ENCODE peak calls at places on chromosome 19, in nine cellular contexts. W is substantia nigra, A is body of pancreas, J is breast epithelium, S is pancreas, B is tibial artery, X is uterus, N is adrenal gland, D is hepatocyte. I is an unnamed sample.

GRCh38 chr19:10036601-10037071 is 23.4 kb downstream of the RDH8 start:
- DNase-seq in N (no peak), S (no peak), J (no peak), D (peak), X (no peak), B (no peak), W (no peak), A (peak), I (no peak)

GRCh38 chr19:8973501-8974091 is 36.6 kb downstream of the MUC16 start:
- DNase-seq in N (no peak), D (peak), A (no peak), B (no peak), X (no peak), S (no peak), W (no peak), J (no peak), I (no peak)

GRCh38 chr19:45863840-45864628 is at the start of gene FOXA3:
- DNase-seq in A (peak), N (peak), W (peak), X (peak), S (peak), B (no peak), D (peak), J (no peak), I (peak)

GRCh38 chr19:9306443-9306842 is 3.2 kb downstream of the ZNF699 start:
- DNase-seq in B (no peak), J (no peak), S (no peak), A (no peak), X (no peak), W (no peak), N (no peak), D (no peak), I (no peak)

GRCh38 chr19:51417107-51417806 is at the start of gene SIGLEC10:
- DNase-seq in B (peak), W (peak), D (no peak), A (no peak), J (no peak), N (no peak), S (no peak), X (no peak), I (no peak)

GRCh38 chr19:4066682-4067395 is at the start of gene ZBTB7A:
- DNase-seq in X (peak), J (peak), B (peak), A (peak), D (peak), N (peak), W (peak), S (peak), I (peak)

GRCh38 chr19:6402058-6402457 is 9.1 kb upstream of the GTF2F1 start:
- DNase-seq in X (no peak), W (no peak), S (no peak), B (no peak), N (no peak), J (no peak), D (no peak), A (no peak), I (no peak)

GRCh38 chr19:2537544-2537943 is 61.6 kb downstream of the GADD45B start:
- DNase-seq in J (no peak), B (no peak), W (no peak), X (no peak), D (no peak), S (no peak), A (no peak), N (no peak), I (no peak)

GRCh38 chr19:10390652-10391286 is 10.4 kb upstream of the TYK2 start:
- DNase-seq in W (peak), N (peak), J (peak), X (peak), A (peak), D (peak), S (peak), B (peak), I (peak)

GRCh38 chr19:28393574-28394336 is 819.2 kb downstream of the UQCRFS1 start:
- DNase-seq in S (no peak), X (no peak), A (no peak), W (no peak), D (no peak), N (no peak), J (no peak), B (no peak), I (no peak)

GRCh38 chr19:10514211-10515145 is 2.8 kb downstream of the S1PR5 start:
- DNase-seq in J (no peak), S (no peak), X (no peak), A (no peak), W (no peak), B (no peak), N (no peak), D (peak), I (no peak)

GRCh38 chr19:49339364-49340068 is 4.3 kb downstream of the CD37 start:
- DNase-seq in N (peak), X (peak), J (peak), S (peak), D (peak), A (peak), W (peak), B (peak), I (peak)

GRCh38 chr19:43755256-43755801 is 567 bp upstream of the SMG9 start:
- DNase-seq in D (peak), N (peak), W (peak), X (peak), A (peak), B (peak), S (peak), J (peak), I (peak)

GRCh38 chr19:42360787-42361544 is 29.1 kb downstream of the CNFN start:
- DNase-seq in A (no peak), J (no peak), B (no peak), X (no peak), N (no peak), D (no peak), S (no peak), W (no peak), I (no peak)

GRCh38 chr19:4120531-4120930 is 3.4 kb downstream of the MAP2K2 start:
- DNase-seq in B (no peak), X (no peak), S (no peak), N (no peak), J (no peak), A (no peak), D (no peak), W (no peak), I (no peak)

GRCh38 chr19:11264452-11265176 is 2.3 kb upstream of the DOCK6 start:
- DNase-seq in N (no peak), D (peak), X (no peak), A (peak), W (no peak), B (no peak), S (no peak), J (peak), I (no peak)

GRCh38 chr19:57338798-57339378 is 12.2 kb upstream of the ZNF304 start:
- DNase-seq in J (no peak), N (no peak), B (no peak), A (no peak), W (no peak), D (no peak), X (no peak), S (no peak), I (no peak)

GRCh38 chr19:13833330-13834265 is 38.4 kb downstream of the ZSWIM4 start:
- DNase-seq in W (peak), J (peak), X (peak), N (peak), S (peak), A (peak), B (peak), D (peak), I (peak)

GRCh38 chr19:15900504-15900903 is 2.6 kb upstream of the CYP4F2 start:
- DNase-seq in B (no peak), A (no peak), X (no peak), J (no peak), D (no peak), W (no peak), S (no peak), N (no peak), I (no peak)

GRCh38 chr19:3057275-3057714 is 5.0 kb downstream of the TLE5 start:
- DNase-seq in A (peak), X (peak), W (peak), N (peak), B (peak), D (peak), S (peak), J (peak), I (peak)

GRCh38 chr19:8504171-8504570 is 1.7 kb upstream of the PRAM1 start:
- DNase-seq in J (no peak), X (no peak), W (no peak), D (no peak), N (no peak), S (no peak), B (no peak), A (no peak), I (no peak)

GRCh38 chr19:54209058-54209747 is 8.5 kb downstream of the RPS9 start:
- DNase-seq in A (no peak), B (no peak), D (peak), N (peak), X (no peak), W (peak), S (no peak), J (no peak), I (peak)

GRCh38 chr19:33206261-33207039 is 12.3 kb downstream of the LRP3 start:
- DNase-seq in W (no peak), X (no peak), B (no peak), S (no peak), N (no peak), A (no peak), D (no peak), J (no peak), I (no peak)

DNA sequence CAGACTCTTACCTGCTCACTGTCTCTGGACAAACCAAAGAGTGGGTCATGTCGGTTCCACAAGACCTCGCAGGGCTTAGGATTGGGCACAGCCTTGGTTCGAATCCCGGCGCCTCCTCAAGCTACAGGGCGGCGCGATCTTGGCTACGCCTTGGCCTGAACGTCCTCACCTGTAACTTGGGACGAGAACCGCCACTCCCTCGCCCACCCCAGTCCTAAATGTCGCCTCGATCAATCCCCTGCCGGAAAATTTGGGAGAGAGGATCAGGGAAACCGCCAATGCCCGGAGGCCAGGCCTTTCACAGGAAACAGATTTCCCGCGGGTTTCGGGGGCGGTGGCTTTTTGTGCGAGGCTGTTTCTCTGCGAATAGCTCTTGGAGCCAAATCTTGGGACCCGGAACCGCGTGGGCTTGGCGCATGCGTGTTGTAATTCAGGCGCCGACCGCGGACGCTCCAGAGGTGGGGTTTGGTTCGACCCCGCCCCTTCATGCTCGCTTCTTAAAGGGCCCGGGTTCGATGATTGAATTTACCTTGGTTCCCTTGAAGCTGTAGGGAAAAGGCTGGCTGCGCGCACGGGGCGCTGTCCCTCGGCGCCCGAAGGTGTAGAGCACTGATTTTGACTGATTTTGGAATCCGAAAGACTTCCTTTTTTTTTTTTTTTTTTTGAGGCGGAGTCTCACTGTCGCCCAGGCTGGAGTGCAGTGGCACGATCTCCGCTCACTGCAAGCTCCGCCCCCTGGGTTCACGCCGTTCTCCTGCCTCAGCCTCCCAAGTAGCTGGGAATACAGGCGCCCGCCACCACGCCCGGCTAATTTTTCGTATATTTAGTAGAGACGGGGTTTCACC is at the start of gene NR2C2AP:
- DNase-seq in A (peak), X (peak), D (peak), B (peak), N (peak), J (peak), S (peak), W (peak), I (peak)
- H3K27ac ChIP-seq in A (peak), X (peak), D (peak), B (peak), N (peak), J (peak), S (peak), W (peak), I (peak)

GRCh38 chr19:55287361-55288079 is 3.7 kb downstream of the BRSK1 start:
- DNase-seq in D (no peak), N (no peak), B (no peak), S (no peak), W (peak), J (no peak), A (no peak), X (no peak), I (peak)

GRCh38 chr19:55289117-55289796 is 5.5 kb downstream of the BRSK1 start:
- DNase-seq in B (no peak), X (no peak), S (no peak), J (no peak), A (no peak), D (no peak), W (no peak), N (no peak), I (no peak)

GRCh38 chr19:55284405-55285058 is 735 bp downstream of the BRSK1 start:
- DNase-seq in X (no peak), B (no peak), D (no peak), N (no peak), A (no peak), W (no peak), S (no peak), J (no peak), I (no peak)

GRCh38 chr19:55283548-55284393 is at the start of gene BRSK1:
- DNase-seq in N (peak), A (peak), S (no peak), X (peak), B (no peak), W (peak), D (peak), J (no peak), I (peak)

GRCh38 chr19:55285225-55285890 is 1.6 kb downstream of the BRSK1 start:
- DNase-seq in W (peak), J (no peak), X (no peak), B (no peak), N (no peak), D (no peak), A (no peak), S (no peak), I (no peak)
- H3K27ac ChIP-seq in W (peak), J (peak), X (peak), B (no peak), N (no peak), D (peak), A (no peak), S (no peak), I (peak)

DNA sequence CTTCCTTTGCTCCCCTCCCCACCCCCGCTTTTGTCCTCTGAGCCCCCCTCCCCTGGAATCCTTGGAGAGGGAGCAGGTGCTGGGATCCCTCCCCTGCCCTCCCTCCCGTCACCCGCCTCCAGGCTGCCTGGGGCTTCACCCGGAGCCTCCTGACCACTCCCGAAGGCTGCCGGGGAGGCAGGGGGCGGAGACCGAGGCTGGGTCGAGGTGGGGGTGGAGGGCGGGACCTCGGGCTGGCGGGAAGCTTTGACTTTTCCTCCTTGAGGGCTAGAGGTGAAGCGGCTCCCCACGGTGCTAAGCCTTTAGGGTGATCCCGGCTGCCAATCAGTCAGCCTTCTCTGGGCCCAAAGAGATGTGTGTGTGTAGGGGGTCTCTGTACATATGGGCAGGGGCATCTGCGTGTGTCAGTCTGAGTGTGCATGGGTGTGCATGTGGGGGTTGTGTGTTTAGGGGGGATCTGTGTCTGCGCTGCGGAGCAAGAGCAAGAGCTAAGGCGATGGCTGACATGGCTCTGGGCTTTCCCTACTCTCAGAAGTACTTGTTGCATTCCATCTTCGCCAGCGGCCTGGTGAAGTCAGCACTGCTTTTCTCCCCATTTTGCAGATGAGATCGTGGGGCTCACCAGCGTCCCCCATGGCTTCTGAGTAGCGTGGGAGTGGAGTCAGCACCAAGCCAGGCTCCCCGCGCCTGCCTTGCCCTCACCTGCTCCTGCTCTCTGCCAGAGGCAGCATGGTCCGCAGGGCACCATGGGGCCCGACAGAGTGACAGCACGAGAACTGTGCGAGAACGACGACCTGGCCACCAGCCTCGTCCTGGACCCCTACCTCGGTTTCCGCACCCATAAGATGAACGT is 1.7 kb downstream of the KMT5C start:
- DNase-seq in N (peak), W (peak), D (peak), S (peak), A (peak), X (peak), J (peak), B (peak), I (peak)
- H3K27ac ChIP-seq in N (no peak), W (peak), D (peak), S (no peak), A (no peak), X (peak), J (peak), B (peak), I (no peak)

GRCh38 chr19:21321134-21321533 is 8.1 kb downstream of the ZNF708 start:
- DNase-seq in W (no peak), S (no peak), N (no peak), D (no peak), X (no peak), B (no peak), A (no peak), J (no peak), I (no peak)

GRCh38 chr19:21321996-21322395 is 7.2 kb downstream of the ZNF708 start:
- DNase-seq in S (no peak), W (no peak), X (no peak), A (no peak), D (no peak), N (no peak), B (no peak), J (no peak), I (no peak)

GRCh38 chr19:21323000-21323399 is 6.2 kb downstream of the ZNF708 start:
- DNase-seq in X (no peak), A (no peak), J (no peak), W (no peak), B (no peak), N (no peak), D (no peak), S (no peak), I (no peak)

GRCh38 chr19:21326169-21326568 is 3.0 kb downstream of the ZNF708 start:
- DNase-seq in X (no peak), N (no peak), D (no peak), A (no peak), J (no peak), B (no peak), S (no peak), W (no peak), I (no peak)

GRCh38 chr19:21322528-21322927 is 6.7 kb downstream of the ZNF708 start:
- DNase-seq in D (no peak), W (peak), N (peak), A (no peak), J (peak), S (no peak), X (peak), B (no peak), I (no peak)
- H3K27ac ChIP-seq in D (no peak), W (peak), N (peak), A (no peak), J (peak), S (peak), X (peak), B (no peak), I (peak)

DNA sequence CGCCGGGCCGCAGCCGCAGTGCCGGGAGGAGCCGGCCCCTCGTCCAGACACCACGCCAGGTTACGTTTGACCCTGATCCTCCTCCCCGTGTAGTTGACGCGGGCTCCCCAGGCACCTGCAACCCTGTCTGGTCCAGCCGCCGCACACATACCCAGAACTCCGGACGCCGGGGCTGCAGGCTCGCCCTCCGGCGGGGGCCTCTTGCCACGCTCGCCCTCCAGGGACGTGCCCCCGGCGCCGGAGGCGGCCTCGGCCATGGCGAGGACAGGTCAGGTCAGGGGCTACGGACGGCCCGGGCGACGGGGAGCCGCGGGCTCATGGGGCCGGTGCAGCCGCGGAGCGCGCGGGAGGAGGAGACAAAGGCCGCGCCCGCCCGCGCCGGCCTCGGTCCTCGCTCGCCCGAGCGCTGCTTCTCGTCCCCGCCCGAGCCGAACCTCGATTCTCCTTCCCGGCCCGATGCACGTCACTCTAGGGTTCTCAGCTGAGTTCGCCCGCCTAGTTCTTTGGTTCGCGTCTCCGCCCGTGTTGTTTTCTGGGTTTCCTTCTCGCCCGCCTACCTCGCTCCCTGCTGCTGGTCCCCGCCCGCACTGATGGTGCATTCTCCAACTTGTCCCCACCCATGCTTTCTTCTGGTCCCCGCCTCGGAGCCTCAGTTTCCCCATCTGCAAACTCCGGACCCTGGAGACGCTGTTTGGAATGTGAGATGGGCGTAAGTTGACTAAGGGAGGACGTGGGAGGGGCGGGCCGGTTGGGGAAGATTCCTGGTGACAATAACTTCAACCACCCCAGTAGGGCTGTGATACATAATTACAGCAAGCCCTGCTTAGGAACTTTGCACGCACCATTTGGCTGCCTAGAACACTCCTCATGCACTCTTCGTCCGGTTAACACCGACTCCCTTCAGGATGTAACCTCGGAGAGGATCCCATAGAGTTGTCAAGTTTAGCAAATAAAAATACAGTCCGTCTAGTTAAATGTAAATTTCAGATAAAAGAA is at the start of gene ANO8:
- DNase-seq in B (peak), N (peak), D (peak), W (peak), X (peak), J (peak), S (peak), A (peak), I (peak)
- H3K27ac ChIP-seq in B (peak), N (peak), D (peak), W (peak), X (peak), J (peak), S (no peak), A (peak), I (peak)

I was measured in caudate nucleus.